ENCODE peak calls at places on chromosomes 2 and 18, in four cellular contexts. M, H, J and G are unnamed samples.

GRCh38 chr18:8747440-8747937 is 42.1 kb downstream of the MTCL1 start:
- DNase-seq in M (no peak), H (no peak), J (no peak), G (peak; percentile 87)

GRCh38 chr2:195612515-195613495 is 44.2 kb upstream of the SLC39A10 start:
- DNase-seq in M (peak; percentile 95), H (no peak), J (peak; percentile 32), G (peak; percentile 76)

GRCh38 chr18:26706796-26707406 is 158.5 kb upstream of the KCTD1 start:
- DNase-seq in M (no peak), H (no peak), J (no peak), G (peak; percentile 92)

GRCh38 chr2:205139822-205140612 is 542.3 kb upstream of the NRP2 start:
- DNase-seq in M (peak; percentile 85), H (no peak), J (peak; percentile 52), G (peak; percentile 49)

GRCh38 chr2:9179572-9180201 is 26.9 kb upstream of the ASAP2 start:
- DNase-seq in M (no peak), H (no peak), J (no peak), G (no peak)

GRCh38 chr2:68714866-68715265 is 19.7 kb upstream of the ARHGAP25 start:
- DNase-seq in M (no peak), H (no peak), J (peak; percentile 51), G (no peak)

GRCh38 chr2:125516496-125517109 is 1139.4 kb upstream of the GYPC start:
- DNase-seq in M (peak; percentile 69), H (no peak), J (no peak), G (peak; percentile 22)

GRCh38 chr2:222655406-222655747 is 515 bp downstream of the FARSB start:
- DNase-seq in M (peak; percentile 5), H (no peak), J (no peak), G (peak; percentile 48)

GRCh38 chr2:9378433-9379371 is 44.6 kb downstream of the ITGB1BP1 start:
- DNase-seq in M (no peak), H (no peak), J (no peak), G (no peak)

GRCh38 chr2:74502720-74503505 is 3.5 kb upstream of the LBX2 start:
- DNase-seq in M (peak; percentile 73), H (peak; percentile 39), J (peak; percentile 80), G (peak; percentile 39)

GRCh38 chr2:210038078-210038477 is 35.6 kb downstream of the RPE start:
- DNase-seq in M (no peak), H (no peak), J (no peak), G (no peak)

GRCh38 chr2:218264773-218265601 is 4.2 kb downstream of the GPBAR1 start:
- DNase-seq in M (no peak), H (no peak), J (no peak), G (no peak)

GRCh38 chr2:183866666-183867065 is 731.7 kb upstream of the ZNF804A start:
- DNase-seq in M (no peak), H (no peak), J (no peak), G (no peak)

GRCh38 chr2:145036421-145036901 is 516.5 kb upstream of the ZEB2 start:
- DNase-seq in M (no peak), H (no peak), J (no peak), G (peak; percentile 57)

GRCh38 chr18:13573750-13574149 is 152.6 kb downstream of the FAM210A start:
- DNase-seq in M (no peak), H (no peak), J (no peak), G (no peak)

GRCh38 chr2:233447506-233448219 is 93.4 kb downstream of the DGKD start:
- DNase-seq in M (no peak), H (no peak), J (no peak), G (no peak)

GRCh38 chr18:48042431-48042830 is 112.0 kb upstream of the SMAD2 start:
- DNase-seq in M (no peak), H (no peak), J (no peak), G (no peak)

GRCh38 chr18:48043166-48043565 is 112.7 kb upstream of the SMAD2 start:
- DNase-seq in M (no peak), H (no peak), J (no peak), G (no peak)

GRCh38 chr18:48038636-48039035 is 108.2 kb upstream of the SMAD2 start:
- DNase-seq in M (no peak), H (no peak), J (no peak), G (no peak)

GRCh38 chr18:48039769-48040215 is 109.3 kb upstream of the SMAD2 start:
- DNase-seq in M (no peak), H (no peak), J (no peak), G (no peak)

DNA sequence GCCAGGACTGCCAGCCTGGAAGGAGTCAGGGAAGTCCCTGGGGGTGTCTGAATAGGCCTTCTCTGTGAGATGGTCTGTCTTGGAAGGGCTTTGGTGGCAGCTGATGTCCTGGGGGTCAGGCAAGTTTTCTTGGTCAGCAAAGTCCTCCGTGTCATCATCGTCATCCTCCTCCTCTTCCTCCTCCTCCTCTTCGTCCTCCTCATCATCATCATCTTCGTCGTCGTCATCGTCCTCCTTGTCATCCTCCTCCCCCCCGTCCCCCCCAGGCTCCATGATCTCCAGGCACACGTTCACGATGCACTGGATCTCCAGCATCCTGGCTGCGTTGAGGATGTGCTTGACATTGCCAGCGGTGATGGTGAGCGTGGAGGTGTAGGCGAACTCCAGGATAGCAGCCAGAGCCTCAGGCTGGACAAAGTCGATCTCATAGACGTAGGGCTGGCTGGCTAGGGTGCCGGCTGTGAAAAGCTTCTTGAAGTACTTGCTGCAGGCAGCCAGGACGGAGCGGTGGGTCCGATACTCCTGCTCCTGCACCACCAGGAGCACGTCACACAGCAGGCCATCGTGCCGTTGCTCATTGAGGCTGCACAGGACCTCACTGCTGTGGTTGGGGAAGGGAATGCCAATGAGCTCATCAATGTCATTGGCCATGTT is 110.1 kb upstream of the SMAD2 start:
- DNase-seq in M (no peak), H (no peak), J (no peak), G (no peak)
- TF ChIP-seq CTCF in M (no peak), H (no peak), J (no peak), G (no peak)

DNA sequence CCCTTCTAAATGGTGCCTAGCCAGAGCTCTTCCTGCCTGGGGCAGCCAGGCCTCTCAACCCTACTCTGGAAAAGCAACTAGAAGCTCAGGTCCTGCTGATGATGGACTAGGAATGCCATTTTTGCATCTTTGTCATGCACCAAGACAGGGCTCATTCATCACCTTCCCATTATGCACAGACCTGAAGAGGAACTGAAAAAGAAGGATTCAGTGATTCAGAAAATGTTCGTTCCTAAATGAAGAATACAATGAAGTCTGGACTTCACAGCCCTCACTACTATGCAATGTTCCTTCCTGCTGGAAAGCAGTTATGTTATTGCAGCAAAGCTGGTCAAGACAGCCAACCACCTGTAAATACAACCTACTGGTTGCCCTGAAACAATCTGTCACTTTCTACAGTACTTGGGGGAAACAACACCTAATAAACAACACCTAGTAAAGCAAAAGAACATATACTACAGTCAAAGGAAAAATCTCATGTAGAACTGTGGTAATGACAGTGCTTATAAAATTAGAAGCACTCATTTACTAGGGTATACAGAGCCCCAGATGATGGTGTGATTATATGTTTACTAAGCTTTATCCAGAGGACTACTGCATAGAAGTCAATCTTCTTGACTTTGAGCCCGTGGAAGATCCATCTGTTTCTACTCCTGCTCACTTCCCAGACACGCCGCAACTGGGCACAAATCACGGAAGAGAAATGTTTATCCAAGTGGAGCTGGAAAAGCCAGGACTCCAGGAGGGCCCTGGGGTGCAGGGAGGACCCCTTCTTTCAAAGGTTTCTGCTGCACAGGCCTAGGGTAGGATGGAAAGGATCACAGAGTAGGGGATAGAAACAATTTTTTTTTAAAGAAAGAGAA is 103.1 kb upstream of the THOC1 start:
- DNase-seq in M (no peak), H (no peak), J (no peak), G (no peak)
- H3K27ac ChIP-seq in M (no peak overlapping the region), H (no peak overlapping the region), J (no peak overlapping the region), G (peak overlapping the region; percentile 93)

GRCh38 chr2:98300475-98300874 is 45.8 kb upstream of the CNGA3 start:
- DNase-seq in M (no peak), H (no peak), J (peak; percentile 27), G (no peak)
- TF ChIP-seq CTCF in M (no peak), H (no peak), J (no peak), G (no peak)

DNA sequence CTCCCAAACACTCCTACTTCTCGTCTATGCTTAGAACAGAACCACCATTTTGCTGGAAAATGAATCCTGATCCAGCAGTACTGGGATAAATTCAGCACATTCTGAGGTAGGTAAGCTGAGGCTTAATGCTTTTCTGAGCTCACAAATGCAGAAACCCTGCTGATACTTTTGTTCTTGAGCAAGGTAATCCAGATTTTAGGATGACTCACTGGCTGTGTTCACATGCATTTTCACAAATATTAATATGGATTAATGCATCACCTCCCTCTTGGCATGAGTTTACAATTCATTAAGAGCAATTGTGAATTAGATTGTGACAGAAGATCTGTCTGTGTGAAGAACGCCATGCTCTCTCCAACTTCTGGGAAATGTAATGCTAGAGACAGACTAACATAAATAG is 42.2 kb downstream of the RAD51AP2 start:
- DNase-seq in M (no peak), H (no peak), J (no peak), G (no peak)
- H3K27ac ChIP-seq in M (no peak overlapping the region), H (no peak overlapping the region), J (no peak overlapping the region), G (no peak overlapping the region)

GRCh38 chr2:231227309-231228162 is 29.1 kb downstream of the ARMC9 start:
- DNase-seq in M (peak; percentile 92), H (peak; percentile 32), J (peak; percentile 72), G (peak; percentile 77)
- TF ChIP-seq CTCF in M (peak; percentile 96), H (peak; percentile 64), J (peak; percentile 86), G (peak; percentile 88)